ENCODE peak calls at places on chromosomes 2 and 18, in eight cellular contexts. O is NCI-H1105 treated with DMSO at 0.1 percent for 48 hours; N is cardiac muscle cell; U is activated CD4-positive, CD25-positive, alpha-beta regulatory T cell; H is NCI-H1436; I is upper lobe of right lung; Q is cardiac fibroblast; E is ureter. C is an unnamed sample.
A peak's percentile ranks its signal among the peaks of the same experiment; 100 is the strongest.

GRCh38 chr2:120715941-120716340 is 19.7 kb upstream of the GLI2 start:
- DNase-seq in O (no peak), E (no peak), U (no peak), I (peak; percentile 52), Q (no peak), H (no peak), N (no peak), C (no peak)

GRCh38 chr2:152561251-152561650 is 156.0 kb downstream of the PRPF40A start:
- DNase-seq in O (no peak), H (no peak), I (no peak), E (no peak), N (no peak), Q (no peak), U (no peak), C (no peak)

GRCh38 chr18:7520200-7520780 is 46.8 kb upstream of the PTPRM start:
- DNase-seq in N (no peak), E (no peak), Q (no peak), U (no peak), I (no peak), O (no peak), H (no peak), C (no peak)

GRCh38 chr2:38075436-38076249 is at the start of gene CYP1B1:
- DNase-seq in U (no peak), N (no peak), I (peak; percentile 79), H (no peak), E (no peak), Q (no peak), O (no peak), C (no peak)

GRCh38 chr2:37688771-37689468 is 17.5 kb upstream of the CDC42EP3 start:
- DNase-seq in O (no peak), E (peak; percentile 48), U (no peak), N (peak; percentile 19), Q (peak; percentile 92), I (no peak), H (no peak), C (no peak)

GRCh38 chr2:227848586-227848985 is 22.8 kb upstream of the DAW1 start:
- DNase-seq in E (peak; percentile 62), N (no peak), U (no peak), H (no peak), O (no peak), I (no peak), Q (no peak), C (no peak)

GRCh38 chr2:145123606-145124005 is 603.7 kb upstream of the ZEB2 start:
- DNase-seq in H (no peak), I (peak; percentile 56), N (peak; percentile 63), E (no peak), O (no peak), U (no peak), Q (peak; percentile 40), C (no peak)

GRCh38 chr2:241507430-241508239 is 749 bp downstream of the STK25 start:
- DNase-seq in E (no peak), H (peak; percentile 45), N (peak; percentile 84), Q (peak; percentile 27), O (peak; percentile 39), I (peak; percentile 85), U (no peak), C (no peak)

GRCh38 chr2:3112131-3112530 is 265.5 kb downstream of the EIPR1 start:
- DNase-seq in N (no peak), Q (no peak), H (no peak), U (no peak), O (no peak), E (no peak), I (no peak), C (no peak)

GRCh38 chr18:55964171-55964570 is 376.2 kb upstream of the TCF4 start:
- DNase-seq in U (no peak), N (no peak), Q (no peak), H (no peak), O (no peak), E (no peak), I (no peak), C (no peak)

GRCh38 chr2:65491381-65491903 is 59.0 kb upstream of the SPRED2 start:
- DNase-seq in U (no peak), N (no peak), I (no peak), O (peak; percentile 38), E (no peak), H (no peak), Q (no peak), C (no peak)

GRCh38 chr2:217691920-217692666 is 310.7 kb downstream of the TNS1 start:
- DNase-seq in H (no peak), E (no peak), U (no peak), I (peak; percentile 70), Q (peak; percentile 14), O (no peak), N (no peak), C (no peak)

GRCh38 chr2:73101626-73102256 is 11.0 kb downstream of the RAB11FIP5 start:
- DNase-seq in N (no peak), E (no peak), Q (peak; percentile 48), U (no peak), O (no peak), I (no peak), H (no peak), C (no peak)

GRCh38 chr2:1749489-1749748 is 5.1 kb upstream of the PXDN start:
- DNase-seq in U (no peak), N (no peak), E (peak; percentile 19), H (no peak), O (no peak), I (peak; percentile 33), Q (no peak), C (no peak)

GRCh38 chr2:8849322-8849721 is 11.9 kb upstream of the KIDINS220 start:
- DNase-seq in H (no peak), I (no peak), U (no peak), Q (peak; percentile 53), E (no peak), N (no peak), O (no peak), C (no peak)

GRCh38 chr2:105390454-105390853 is 8.4 kb downstream of the FHL2 start:
- DNase-seq in H (no peak), Q (peak; percentile 36), I (no peak), N (no peak), E (no peak), O (no peak), U (no peak), C (no peak)

C was measured in central memory CD8-positive, alpha-beta T cell.